ENCODE peak calls at places on chromosomes 6 and 20, in ten cellular contexts. F is fibroblast of pulmonary artery, N is AG04449, C is suprapubic skin, A is fibroblast of mammary gland, D is HFF-Myc, I is OCI-LY7, T is fibroblast of the aortic adventitia, B is nephron progenitor cell, Y is HFFc6. Z is an unnamed sample.

GRCh38 chr20:32485126-32485769 is 99.9 kb downstream of the NOL4L start:
- DNase-seq in F (peak), N (peak), C (no peak), A (peak), D (peak), I (peak), T (peak), B (peak), Y (peak), Z (peak)

GRCh38 chr6:30828027-30828962 is 56.0 kb upstream of the DDR1 start:
- DNase-seq in F (peak), N (peak), C (peak), A (peak), D (peak), I (peak), T (peak), B (peak), Y (peak), Z (peak)

GRCh38 chr6:96760153-96760687 is 77.1 kb downstream of the GPR63 start:
- DNase-seq in F (no peak), N (no peak), C (no peak), A (no peak), D (no peak), I (peak), T (no peak), B (no peak), Y (no peak), Z (no peak)

GRCh38 chr6:133740784-133741183 is 148.1 kb upstream of the TCF21 start:
- DNase-seq in F (no peak), N (no peak), C (no peak), A (no peak), D (no peak), I (no peak), T (no peak), B (no peak), Y (no peak), Z (no peak)

GRCh38 chr6:7725849-7726415 is at the start of gene BMP6:
- DNase-seq in F (peak), N (peak), C (peak), A (peak), D (no peak), I (peak), T (peak), B (peak), Y (peak), Z (peak)

GRCh38 chr6:169174516-169175359 is 78.9 kb downstream of the THBS2 start:
- DNase-seq in F (no peak), N (no peak), C (no peak), A (no peak), D (no peak), I (no peak), T (no peak), B (no peak), Y (no peak), Z (no peak)

GRCh38 chr6:143544019-143544681 is 32.6 kb upstream of the FUCA2 start:
- DNase-seq in F (no peak), N (no peak), C (no peak), A (no peak), D (no peak), I (no peak), T (no peak), B (no peak), Y (no peak), Z (no peak)

GRCh38 chr6:17032595-17033591 is 69.0 kb upstream of the STMND1 start:
- DNase-seq in F (peak), N (peak), C (peak), A (peak), D (peak), I (no peak), T (peak), B (no peak), Y (peak), Z (no peak)

GRCh38 chr6:94260755-94261154 is 841.4 kb upstream of the EPHA7 start:
- DNase-seq in F (no peak), N (no peak), C (no peak), A (no peak), D (no peak), I (no peak), T (no peak), B (no peak), Y (no peak), Z (no peak)

GRCh38 chr6:25655746-25656145 is 3.7 kb downstream of the SCGN start:
- DNase-seq in F (no peak), N (no peak), C (no peak), A (peak), D (no peak), I (no peak), T (no peak), B (no peak), Y (no peak), Z (no peak)

GRCh38 chr20:36267605-36268500 is 31.6 kb downstream of the AAR2 start:
- DNase-seq in F (no peak), N (no peak), C (no peak), A (no peak), D (no peak), I (no peak), T (no peak), B (no peak), Y (no peak), Z (no peak)

GRCh38 chr6:169445227-169445626 is 191.6 kb upstream of the THBS2 start:
- DNase-seq in F (no peak), N (no peak), C (no peak), A (no peak), D (no peak), I (no peak), T (no peak), B (no peak), Y (no peak), Z (no peak)

GRCh38 chr6:133778414-133778813 is 110.5 kb upstream of the TCF21 start:
- DNase-seq in F (peak), N (peak), C (no peak), A (peak), D (no peak), I (no peak), T (peak), B (no peak), Y (peak), Z (no peak)

GRCh38 chr20:35252037-35252461 is 25.6 kb downstream of the MMP24 start:
- DNase-seq in F (no peak), N (no peak), C (no peak), A (no peak), D (no peak), I (no peak), T (no peak), B (no peak), Y (no peak), Z (no peak)

GRCh38 chr6:126307859-126308258 is 32.1 kb upstream of the CENPW start:
- DNase-seq in F (peak), N (peak), C (no peak), A (peak), D (peak), I (no peak), T (peak), B (no peak), Y (peak), Z (no peak)

GRCh38 chr20:1320902-1321653 is 7.9 kb downstream of the SDCBP2 start:
- DNase-seq in F (no peak), N (no peak), C (no peak), A (no peak), D (no peak), I (no peak), T (no peak), B (no peak), Y (no peak), Z (no peak)

GRCh38 chr20:9015984-9016324 is 52.9 kb upstream of the PLCB4 start:
- DNase-seq in F (peak), N (peak), C (no peak), A (peak), D (no peak), I (no peak), T (peak), B (no peak), Y (peak), Z (no peak)

GRCh38 chr20:32333988-32334885 is 23.9 kb upstream of the ASXL1 start:
- DNase-seq in F (peak), N (no peak), C (no peak), A (peak), D (no peak), I (no peak), T (peak), B (no peak), Y (no peak), Z (peak)

GRCh38 chr6:111844376-111844775 is 28.9 kb downstream of the FYN start:
- DNase-seq in F (no peak), N (no peak), C (no peak), A (no peak), D (no peak), I (no peak), T (no peak), B (no peak), Y (no peak), Z (peak)

GRCh38 chr6:130743175-130743574 is 84.0 kb upstream of the SMLR1 start:
- DNase-seq in F (no peak), N (no peak), C (no peak), A (no peak), D (no peak), I (no peak), T (no peak), B (no peak), Y (no peak), Z (no peak)
- TF ChIP-seq CTCF in F (no peak), N (no peak), C (no peak), A (no peak), D (no peak), I (no peak), T (peak), B (no peak), Y (peak), Z (no peak)

DNA sequence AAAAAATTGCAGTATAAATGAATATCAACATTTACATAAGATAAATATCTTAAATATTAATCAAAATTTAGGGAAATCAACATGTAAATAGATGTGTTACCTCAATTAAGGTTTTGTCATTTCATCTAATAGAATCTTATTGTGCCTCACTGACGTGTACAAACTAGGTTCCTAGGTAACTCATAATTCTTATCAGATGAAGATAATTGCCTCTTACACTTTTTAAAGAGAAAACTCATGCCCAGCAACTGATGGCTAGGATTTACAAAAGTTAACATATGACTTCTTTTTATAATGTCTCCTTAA is 49.6 kb downstream of the FRK start:
- DNase-seq in F (no peak), N (no peak), C (no peak), A (no peak), D (no peak), I (no peak), T (no peak), B (no peak), Y (no peak), Z (no peak)
- TF ChIP-seq CTCF in F (no peak), N (no peak), C (no peak), A (no peak), D (no peak), I (peak), T (no peak), B (peak), Y (peak), Z (no peak)

DNA sequence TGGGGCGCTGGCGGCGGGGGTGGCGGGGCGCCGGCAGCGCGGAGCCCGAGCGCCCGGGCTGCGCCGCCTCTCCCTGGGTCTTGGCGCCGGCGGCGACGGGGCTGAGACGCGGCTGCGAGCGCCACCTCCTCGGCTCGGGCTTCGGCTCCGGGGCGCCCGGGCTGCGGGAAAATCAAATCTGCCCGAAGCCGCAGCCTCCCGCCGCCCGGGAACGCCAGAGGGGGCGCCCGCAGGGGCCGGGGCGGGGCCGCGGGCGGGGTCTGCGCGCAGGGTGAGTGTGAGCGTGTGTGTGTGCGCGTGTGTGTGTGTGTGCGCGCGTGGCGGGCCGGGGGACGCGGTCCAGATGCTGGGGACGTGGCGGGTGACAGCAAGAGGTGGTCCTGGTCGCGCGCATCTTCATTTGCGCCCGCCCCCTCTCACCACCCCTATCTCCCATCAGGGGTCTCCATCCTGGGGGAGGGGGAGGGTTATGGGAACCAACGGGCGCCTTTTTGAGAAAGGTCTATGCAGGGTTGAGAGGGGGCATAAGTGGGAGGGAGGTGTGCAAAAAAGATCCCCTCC is 655 bp upstream of the CPNE5 start:
- DNase-seq in F (no peak), N (no peak), C (no peak), A (no peak), D (no peak), I (peak), T (peak), B (peak), Y (no peak), Z (peak)
- TF ChIP-seq CTCF in F (no peak), N (peak), C (peak), A (no peak), D (no peak), I (peak), T (no peak), B (no peak), Y (peak), Z (peak)

GRCh38 chr6:106084973-106085686 is 1.0 kb upstream of the PRDM1 start:
- DNase-seq in F (peak), N (no peak), C (no peak), A (peak), D (peak), I (no peak), T (no peak), B (no peak), Y (peak), Z (no peak)

GRCh38 chr6:106085687-106085983 is 501 bp upstream of the PRDM1 start:
- DNase-seq in F (no peak), N (no peak), C (no peak), A (no peak), D (no peak), I (no peak), T (no peak), B (no peak), Y (no peak), Z (no peak)

GRCh38 chr6:106084106-106084963 is 1.8 kb upstream of the PRDM1 start:
- DNase-seq in F (peak), N (no peak), C (no peak), A (peak), D (peak), I (peak), T (peak), B (peak), Y (peak), Z (peak)

GRCh38 chr6:106087548-106088325 is 1.6 kb downstream of the PRDM1 start:
- DNase-seq in F (peak), N (no peak), C (no peak), A (peak), D (no peak), I (no peak), T (peak), B (no peak), Y (peak), Z (no peak)

DNA sequence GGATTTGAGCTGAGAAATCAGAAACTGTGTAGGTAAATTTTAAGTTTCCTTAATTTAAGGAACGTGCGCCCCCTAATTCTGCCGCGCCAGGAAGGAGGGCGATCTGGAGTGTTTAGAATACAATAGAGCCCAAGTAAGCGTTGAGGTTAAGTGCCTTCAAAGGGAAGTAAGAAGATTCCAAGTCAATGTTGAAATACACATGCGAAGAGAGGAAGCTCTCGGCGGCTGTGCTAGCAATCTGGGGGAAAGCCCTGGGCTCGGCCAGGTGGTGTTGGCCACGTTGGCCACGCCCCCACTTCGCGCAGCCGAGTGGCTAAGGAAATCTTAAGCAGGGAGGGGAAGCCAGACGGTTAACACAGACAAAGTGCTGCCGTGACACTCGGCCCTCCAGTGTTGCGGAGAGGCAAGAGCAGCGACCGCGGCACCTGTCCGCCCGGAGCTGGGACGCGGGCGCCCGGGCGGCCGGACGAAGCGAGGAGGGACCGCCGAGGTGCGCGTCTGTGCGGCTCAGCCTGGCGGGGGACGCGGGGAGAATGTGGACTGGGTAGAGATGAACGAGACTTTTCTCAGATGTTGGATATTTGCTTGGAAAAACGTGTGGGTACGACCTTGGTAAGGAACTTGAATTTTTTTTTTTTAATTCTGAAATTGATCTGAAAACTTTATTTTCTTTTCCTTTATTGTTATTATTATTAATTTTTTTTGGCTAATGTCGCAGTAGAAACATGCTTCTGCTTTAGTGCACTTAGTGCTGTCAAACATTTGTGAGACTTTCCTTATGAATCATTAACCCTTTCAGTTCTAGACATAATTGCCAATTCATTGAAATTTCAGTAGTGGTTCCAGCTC is at the start of gene PRDM1:
- DNase-seq in F (peak), N (no peak), C (peak), A (peak), D (peak), I (peak), T (peak), B (peak), Y (peak), Z (peak)
- TF ChIP-seq CTCF in F (no peak), N (no peak), C (peak), A (no peak), D (no peak), I (peak), T (peak), B (no peak), Y (peak), Z (peak)

GRCh38 chr20:46057856-46058655 is 29.0 kb downstream of the SLC12A5 start:
- DNase-seq in F (peak), N (no peak), C (peak), A (peak), D (no peak), I (no peak), T (peak), B (peak), Y (peak), Z (peak)
- TF ChIP-seq CTCF in F (peak), N (peak), C (no peak), A (peak), D (peak), I (no peak), T (peak), B (peak), Y (peak), Z (peak)

GRCh38 chr6:3068329-3069223 is at the start of gene RIPK1:
- DNase-seq in F (peak), N (no peak), C (peak), A (peak), D (no peak), I (peak), T (peak), B (peak), Y (peak), Z (peak)
- TF ChIP-seq CTCF in F (peak), N (peak), C (peak), A (peak), D (peak), I (peak), T (peak), B (no peak), Y (peak), Z (peak)

DNA sequence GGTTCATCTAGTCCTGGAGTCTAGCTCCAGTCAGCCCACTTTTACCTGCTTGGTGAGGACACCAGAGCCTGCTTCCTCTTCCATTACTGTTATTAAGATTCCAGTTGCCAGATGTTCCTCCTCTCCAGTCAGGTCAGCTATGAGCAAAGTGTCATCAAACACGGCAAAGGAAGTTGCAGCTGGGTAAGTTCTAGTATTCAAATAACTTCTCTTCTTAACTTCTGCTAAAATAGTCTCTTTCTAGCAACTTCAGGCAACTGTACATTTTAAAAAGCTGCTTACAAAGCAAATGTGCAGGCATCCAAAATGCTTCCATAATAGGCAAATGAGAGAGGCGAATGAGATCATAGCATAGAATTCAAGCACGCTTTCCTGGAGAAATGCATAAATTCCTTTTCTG is 18.4 kb upstream of the MRPS18A start:
- DNase-seq in F (peak), N (no peak), C (no peak), A (peak), D (no peak), I (peak), T (peak), B (no peak), Y (no peak), Z (no peak)
- TF ChIP-seq CTCF in F (no peak), N (no peak), C (no peak), A (no peak), D (no peak), I (no peak), T (no peak), B (no peak), Y (no peak), Z (no peak)

GRCh38 chr6:52686878-52687699 is 16.2 kb downstream of the TMEM14A start:
- DNase-seq in F (no peak), N (no peak), C (no peak), A (no peak), D (no peak), I (no peak), T (no peak), B (no peak), Y (no peak), Z (no peak)

GRCh38 chr6:52689857-52690256 is 18.9 kb downstream of the TMEM14A start:
- DNase-seq in F (no peak), N (no peak), C (no peak), A (no peak), D (no peak), I (no peak), T (no peak), B (no peak), Y (no peak), Z (no peak)

GRCh38 chr6:52693777-52694176 is 22.9 kb downstream of the TMEM14A start:
- DNase-seq in F (no peak), N (no peak), C (no peak), A (no peak), D (no peak), I (no peak), T (no peak), B (no peak), Y (no peak), Z (no peak)

GRCh38 chr6:52694404-52694803 is 23.5 kb downstream of the TMEM14A start:
- DNase-seq in F (no peak), N (no peak), C (no peak), A (no peak), D (no peak), I (no peak), T (no peak), B (no peak), Y (no peak), Z (no peak)

GRCh38 chr6:52691718-52692117 is 20.8 kb downstream of the TMEM14A start:
- DNase-seq in F (peak), N (no peak), C (no peak), A (peak), D (no peak), I (no peak), T (peak), B (no peak), Y (peak), Z (no peak)
- TF ChIP-seq CTCF in F (no peak), N (no peak), C (no peak), A (no peak), D (no peak), I (peak), T (no peak), B (no peak), Y (peak), Z (no peak)

GRCh38 chr6:37919417-37920157 is 100.1 kb downstream of the ZFAND3 start:
- DNase-seq in F (peak), N (peak), C (no peak), A (peak), D (no peak), I (no peak), T (peak), B (no peak), Y (peak), Z (no peak)
- TF ChIP-seq CTCF in F (no peak), N (no peak), C (no peak), A (no peak), D (no peak), I (no peak), T (no peak), B (no peak), Y (no peak), Z (no peak)

GRCh38 chr6:127346512-127346911 is 3.1 kb upstream of the ECHDC1 start:
- DNase-seq in F (no peak), N (no peak), C (no peak), A (no peak), D (no peak), I (no peak), T (no peak), B (no peak), Y (no peak), Z (no peak)
- TF ChIP-seq CTCF in F (no peak), N (no peak), C (no peak), A (no peak), D (no peak), I (no peak), T (no peak), B (no peak), Y (no peak), Z (no peak)

Z was measured in GM20000.